ENCODE peak calls at places on chromosomes 2 and 18, in eight cellular contexts. B is A549, U is GM13977, P is fibroblast of pulmonary artery, W is tibial artery, K is osteocyte, I is fibroblast of lung, V is B cell. E is an unnamed sample.

GRCh38 chr2:208406474-208407451 is at the start of gene PTH2R:
- DNase-seq in K (no peak), W (no peak), I (peak), V (no peak), U (peak), B (no peak), P (no peak), E (no peak)

GRCh38 chr18:23387265-23387664 is 65.8 kb upstream of the RIOK3 start:
- DNase-seq in U (no peak), W (no peak), P (no peak), V (no peak), B (no peak), I (no peak), K (no peak), E (no peak)

GRCh38 chr2:119608553-119608952 is 64.3 kb downstream of the CFAP221 start:
- DNase-seq in P (no peak), K (no peak), V (no peak), I (no peak), B (no peak), U (no peak), W (no peak), E (no peak)

GRCh38 chr2:123916512-123916911 is 108.6 kb upstream of the CNTNAP5 start:
- DNase-seq in P (no peak), B (no peak), K (no peak), W (no peak), I (no peak), V (no peak), U (no peak), E (no peak)

GRCh38 chr2:175030380-175031271 is 25.4 kb upstream of the CHN1 start:
- DNase-seq in U (no peak), W (no peak), B (peak), K (no peak), I (peak), V (no peak), P (peak), E (no peak)

GRCh38 chr2:17578466-17578928 is 38.0 kb downstream of the VSNL1 start:
- DNase-seq in P (no peak), U (no peak), V (no peak), I (no peak), B (no peak), K (no peak), W (no peak), E (no peak)

GRCh38 chr18:67425724-67426123 is 90.8 kb downstream of the DSEL start:
- DNase-seq in U (no peak), B (peak), I (peak), K (no peak), V (no peak), W (no peak), P (peak), E (no peak)

GRCh38 chr2:67515538-67515937 is 118.4 kb downstream of the ETAA1 start:
- DNase-seq in K (no peak), I (no peak), U (no peak), V (no peak), B (no peak), W (no peak), P (no peak), E (no peak)

GRCh38 chr18:23498877-23499570 is 4.3 kb upstream of the RMC1 start:
- DNase-seq in U (peak), W (peak), B (peak), I (peak), V (peak), P (peak), K (no peak), E (no peak)

GRCh38 chr18:79707239-79707638 is 27.6 kb downstream of the CTDP1 start:
- DNase-seq in I (no peak), U (no peak), V (no peak), B (no peak), W (no peak), K (no peak), P (no peak), E (no peak)

GRCh38 chr2:212961255-212961654 is 190.2 kb downstream of the IKZF2 start:
- DNase-seq in W (no peak), V (no peak), U (no peak), K (no peak), P (no peak), I (no peak), B (no peak), E (no peak)

GRCh38 chr2:141306368-141306767 is 824.4 kb downstream of the LRP1B start:
- DNase-seq in I (no peak), K (no peak), U (no peak), V (no peak), B (no peak), P (no peak), W (no peak), E (no peak)

GRCh38 chr18:33708876-33709275 is 130.9 kb downstream of the ASXL3 start:
- DNase-seq in K (no peak), W (no peak), U (no peak), B (no peak), V (no peak), P (no peak), I (no peak), E (no peak)

GRCh38 chr2:46296216-46296839 is 879 bp upstream of the EPAS1 start:
- DNase-seq in W (peak), K (no peak), I (no peak), P (no peak), B (peak), U (peak), V (peak), E (no peak)

GRCh38 chr2:203623616-203624015 is 82.8 kb upstream of the CD28 start:
- DNase-seq in K (no peak), I (no peak), P (no peak), B (no peak), V (no peak), U (no peak), W (no peak), E (no peak)

GRCh38 chr2:147030966-147031760 is 813.7 kb upstream of the ACVR2A start:
- DNase-seq in V (no peak), B (no peak), P (peak), W (no peak), U (no peak), K (no peak), I (peak), E (no peak)

GRCh38 chr2:68222287-68222686 is 30.0 kb downstream of the PPP3R1 start:
- DNase-seq in I (no peak), W (no peak), P (no peak), B (no peak), V (no peak), U (no peak), K (no peak), E (no peak)

GRCh38 chr2:14451312-14451711 is 181.2 kb upstream of the LRATD1 start:
- DNase-seq in B (no peak), U (no peak), V (no peak), K (no peak), W (no peak), P (no peak), I (no peak), E (no peak)

GRCh38 chr2:221490506-221491060 is 81.5 kb downstream of the EPHA4 start:
- DNase-seq in I (no peak), K (no peak), B (no peak), U (no peak), W (no peak), P (no peak), V (no peak), E (no peak)

GRCh38 chr2:101251844-101252407 is 760 bp upstream of the CNOT11 start:
- DNase-seq in I (no peak), B (peak), U (no peak), K (no peak), P (no peak), W (no peak), V (no peak), E (no peak)

GRCh38 chr2:236745420-236746210 is 176.0 kb downstream of the ACKR3 start:
- DNase-seq in U (no peak), V (no peak), I (peak), P (peak), K (no peak), B (peak), W (peak), E (no peak)

GRCh38 chr18:59556265-59556664 is 141.0 kb downstream of the CCBE1 start:
- DNase-seq in W (no peak), V (no peak), I (peak), K (no peak), B (no peak), P (peak), U (no peak), E (no peak)

GRCh38 chr18:24726727-24727539 is 266.5 kb downstream of the HRH4 start:
- DNase-seq in P (peak), B (peak), K (peak), U (peak), V (no peak), W (peak), I (peak), E (no peak)

GRCh38 chr2:101466426-101466825 is 8.5 kb downstream of the RFX8 start:
- DNase-seq in B (no peak), P (no peak), U (no peak), K (no peak), W (no peak), V (no peak), I (peak), E (no peak)

GRCh38 chr18:183769-184168 is 25.4 kb downstream of the USP14 start:
- DNase-seq in U (no peak), V (no peak), P (peak), W (no peak), K (no peak), B (no peak), I (peak), E (no peak)

GRCh38 chr2:46196871-46197462 is 100.2 kb upstream of the EPAS1 start:
- DNase-seq in B (no peak), K (no peak), P (peak), W (no peak), I (no peak), U (no peak), V (no peak), E (no peak)

GRCh38 chr2:96529376-96530143 is 7.0 kb upstream of the ARID5A start:
- DNase-seq in V (no peak), W (no peak), K (no peak), P (no peak), U (no peak), I (no peak), B (no peak), E (no peak)

GRCh38 chr18:5197032-5197434 is at the start of gene AKAIN1:
- DNase-seq in K (peak), I (peak), V (no peak), U (peak), W (no peak), B (no peak), P (peak), E (no peak)

GRCh38 chr2:240868286-240869108 is at the start of gene AGXT:
- DNase-seq in U (no peak), I (peak), P (peak), V (no peak), B (no peak), W (peak), K (no peak), E (no peak)

GRCh38 chr2:45778720-45779171 is 127.3 kb downstream of the PRKCE start:
- DNase-seq in I (peak), P (peak), V (peak), U (peak), W (no peak), B (peak), K (no peak), E (peak)

GRCh38 chr2:133561045-133561852 is 7.0 kb downstream of the NCKAP5 start:
- DNase-seq in V (no peak), B (peak), P (peak), K (no peak), W (no peak), I (peak), U (peak), E (no peak)

GRCh38 chr2:695111-695510 is 17.9 kb upstream of the TMEM18 start:
- DNase-seq in K (no peak), I (no peak), P (no peak), U (no peak), V (no peak), W (no peak), B (no peak), E (no peak)

GRCh38 chr2:120453635-120453998 is 107.7 kb downstream of the INHBB start:
- DNase-seq in K (no peak), P (peak), V (no peak), W (no peak), B (no peak), I (no peak), U (no peak), E (no peak)

GRCh38 chr18:1663879-1664705 is 759.4 kb downstream of the ADCYAP1 start:
- DNase-seq in U (peak), V (no peak), I (no peak), P (peak), K (no peak), B (peak), W (peak), E (no peak)

GRCh38 chr18:45044787-45045186 is 364.1 kb downstream of the SETBP1 start:
- DNase-seq in K (no peak), I (no peak), V (no peak), B (no peak), U (no peak), P (no peak), W (no peak), E (no peak)

GRCh38 chr2:190603374-190603773 is 45.5 kb upstream of the NAB1 start:
- DNase-seq in W (no peak), P (no peak), V (no peak), B (no peak), U (no peak), I (no peak), K (no peak), E (no peak)

GRCh38 chr2:222582931-222583330 is 73.0 kb downstream of the FARSB start:
- DNase-seq in K (no peak), W (no peak), V (no peak), I (no peak), B (peak), U (no peak), P (peak), E (no peak)
- TF ChIP-seq CTCF in K (peak), W (no peak), V (no peak), I (no peak), B (no peak), U (peak), P (peak), E (no peak)

GRCh38 chr2:8681786-8682692 is at the start of gene ID2:
- DNase-seq in V (peak), U (peak), K (peak), P (peak), W (peak), I (peak), B (peak), E (peak)
- TF ChIP-seq CTCF in V (no peak), U (no peak), K (no peak), P (peak), W (no peak), I (no peak), B (no peak), E (no peak)

GRCh38 chr2:194320520-194320919 is 1336.5 kb upstream of the SLC39A10 start:
- DNase-seq in K (no peak), B (no peak), V (no peak), W (no peak), U (no peak), I (no peak), P (no peak), E (no peak)

GRCh38 chr2:194323740-194324139 is 1333.3 kb upstream of the SLC39A10 start:
- DNase-seq in I (no peak), K (no peak), V (no peak), B (no peak), U (no peak), P (no peak), W (no peak), E (no peak)

GRCh38 chr2:194314042-194314441 is 1343.0 kb upstream of the SLC39A10 start:
- DNase-seq in V (no peak), K (no peak), U (no peak), B (no peak), I (no peak), W (no peak), P (no peak), E (no peak)

GRCh38 chr2:194319222-194319992 is 1337.6 kb upstream of the SLC39A10 start:
- DNase-seq in K (no peak), V (no peak), P (no peak), W (no peak), U (no peak), B (peak), I (no peak), E (no peak)
- TF ChIP-seq CTCF in K (peak), V (peak), P (no peak), W (no peak), U (no peak), B (no peak), I (no peak), E (no peak)

GRCh38 chr2:138846216-138846821 is 66.1 kb upstream of the NXPH2 start:
- DNase-seq in P (peak), I (peak), U (peak), W (no peak), V (no peak), B (peak), K (no peak), E (no peak)
- TF ChIP-seq CTCF in P (peak), I (peak), U (peak), W (peak), V (peak), B (peak), K (peak), E (peak)

DNA sequence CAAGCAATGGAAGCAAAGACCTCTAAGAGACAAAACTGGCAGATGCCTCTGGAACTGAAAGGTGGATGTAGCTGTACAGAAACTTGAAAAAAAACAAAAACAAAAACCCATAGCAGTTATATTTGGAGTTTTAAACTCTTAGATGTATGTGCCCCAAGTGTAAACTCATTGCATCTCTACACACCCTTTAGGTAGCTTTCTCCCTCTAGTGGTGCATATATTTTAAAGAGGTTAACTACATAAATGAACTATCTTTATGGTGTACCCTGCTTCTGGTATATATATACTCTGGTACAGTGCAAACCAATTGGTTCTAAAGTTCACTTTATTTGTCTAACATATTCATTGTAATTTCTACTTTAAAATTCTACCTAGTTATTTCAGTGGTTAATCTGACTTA is 518.2 kb downstream of the NRXN1 start:
- DNase-seq in W (no peak), I (no peak), K (no peak), V (no peak), U (no peak), P (no peak), B (no peak), E (no peak)
- TF ChIP-seq CTCF in W (no peak), I (no peak), K (no peak), V (no peak), U (no peak), P (no peak), B (no peak), E (no peak)

DNA sequence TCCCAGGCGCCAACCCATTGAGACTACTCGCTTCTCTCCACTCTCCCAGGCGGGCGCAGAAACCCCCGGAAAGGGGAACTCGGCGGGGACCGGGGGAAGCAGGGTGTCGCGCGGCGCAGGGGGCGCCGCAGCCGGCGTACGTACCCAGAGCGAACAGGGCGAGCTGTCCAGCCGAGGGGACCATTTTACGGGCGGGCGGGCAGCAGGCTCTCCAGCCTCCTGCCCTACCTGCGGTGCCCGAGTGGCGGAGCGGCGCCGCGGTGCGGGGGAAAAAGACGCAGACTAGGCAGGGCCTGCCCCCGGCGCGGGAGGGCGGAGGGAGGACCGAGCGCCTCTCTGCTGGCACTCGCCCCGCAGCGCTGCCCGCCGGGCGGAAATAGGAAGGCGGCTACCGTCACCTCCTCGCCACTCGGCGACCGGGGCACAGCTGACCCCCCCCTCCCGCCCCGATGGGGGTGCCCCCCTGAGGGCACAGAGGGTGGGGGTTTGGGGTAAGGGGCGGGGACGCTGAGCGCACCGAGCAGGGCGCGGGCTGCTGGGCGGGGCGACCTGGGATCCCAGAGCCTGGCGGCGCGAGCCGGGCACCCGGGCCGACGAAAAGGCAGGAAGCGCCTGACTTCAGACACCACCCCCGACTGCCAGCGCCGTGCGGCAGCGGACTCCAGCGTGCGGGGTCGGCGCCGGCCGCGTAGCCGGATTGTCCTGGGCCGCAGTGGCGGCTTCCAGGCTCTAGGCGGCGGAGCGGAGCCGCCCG is at the start of gene TGFA:
- DNase-seq in W (peak), U (peak), V (no peak), P (peak), I (peak), B (peak), K (no peak), E (no peak)
- TF ChIP-seq CTCF in W (peak), U (peak), V (peak), P (peak), I (peak), B (peak), K (peak), E (peak)